ENCODE peak calls at places on chromosome 7, in six cellular contexts. J is T-helper 9 cell, L is HEK293T, T is astrocyte of the spinal cord, G is GM20000, X is cardiac fibroblast. B is an unnamed sample.

GRCh38 chr7:41693150-41693997 is 9.5 kb downstream of the INHBA start:
- DNase-seq in J (no peak), L (no peak), T (no peak), G (no peak), X (peak; percentile 67), B (no peak)

GRCh38 chr7:140996-141395 is 51.4 kb upstream of the FAM20C start:
- DNase-seq in J (no peak), L (no peak), T (no peak), G (no peak), X (no peak), B (no peak)

GRCh38 chr7:42471573-42472174 is 234.7 kb upstream of the GLI3 start:
- DNase-seq in J (no peak), L (no peak), T (no peak), G (no peak), X (no peak), B (no peak)

GRCh38 chr7:2272031-2272430 is 30.0 kb downstream of the NUDT1 start:
- DNase-seq in J (no peak), L (no peak), T (peak; percentile 10), G (no peak), X (no peak), B (no peak)

GRCh38 chr7:70068531-70068930 is 470.3 kb downstream of the AUTS2 start:
- DNase-seq in J (no peak), L (no peak), T (no peak), G (no peak), X (no peak), B (no peak)

GRCh38 chr7:139328375-139328774 is 12.8 kb upstream of the FMC1 start:
- DNase-seq in J (no peak), L (no peak), T (peak; percentile 58), G (no peak), X (peak; percentile 78), B (no peak)

GRCh38 chr7:151046603-151047573 is 1.4 kb upstream of the ASIC3 start:
- DNase-seq in J (no peak), L (no peak), T (peak; percentile 53), G (no peak), X (peak; percentile 83), B (peak; percentile 56)

GRCh38 chr7:92834661-92835139 is 1.7 kb downstream of the CDK6 start:
- DNase-seq in J (no peak), L (peak; percentile 12), T (no peak), G (peak; percentile 45), X (no peak), B (peak; percentile 45)

GRCh38 chr7:39088730-39089129 is 111.0 kb downstream of the POU6F2 start:
- DNase-seq in J (no peak), L (no peak), T (no peak), G (no peak), X (no peak), B (no peak)

GRCh38 chr7:151598045-151598444 is 78.3 kb upstream of the RHEB start:
- DNase-seq in J (no peak), L (no peak), T (peak; percentile 93), G (no peak), X (peak; percentile 70), B (no peak)

GRCh38 chr7:24722386-24723177 is 34.7 kb downstream of the GSDME start:
- DNase-seq in J (no peak), L (peak; percentile 52), T (peak; percentile 52), G (no peak), X (peak; percentile 73), B (peak; percentile 4)

GRCh38 chr7:44283381-44284211 is 41.8 kb downstream of the CAMK2B start:
- DNase-seq in J (no peak), L (no peak), T (no peak), G (no peak), X (no peak), B (no peak)

GRCh38 chr7:55623617-55624016 is 51.3 kb upstream of the VOPP1 start:
- DNase-seq in J (no peak), L (no peak), T (no peak), G (no peak), X (no peak), B (no peak)

GRCh38 chr7:149706398-149706797 is 67.0 kb downstream of the ZNF467 start:
- DNase-seq in J (no peak), L (no peak), T (no peak), G (no peak), X (no peak), B (no peak)

GRCh38 chr7:676246-676971 is 50.1 kb upstream of the DNAAF5 start:
- DNase-seq in J (no peak), L (no peak), T (no peak), G (no peak), X (no peak), B (no peak)

GRCh38 chr7:7257899-7258692 is 75.8 kb downstream of the C1GALT1 start:
- DNase-seq in J (no peak), L (no peak), T (no peak), G (peak; percentile 61), X (no peak), B (no peak)

GRCh38 chr7:50069613-50070012 is 23.4 kb downstream of the ZPBP start:
- DNase-seq in J (no peak), L (no peak), T (peak; percentile 31), G (peak; percentile 32), X (peak; percentile 22), B (no peak)

GRCh38 chr7:12943781-12944180 is 256.3 kb downstream of the ARL4A start:
- DNase-seq in J (no peak), L (no peak), T (no peak), G (no peak), X (no peak), B (no peak)

GRCh38 chr7:73850781-73851207 is 8.5 kb upstream of the METTL27 start:
- DNase-seq in J (no peak), L (no peak), T (peak; percentile 98), G (no peak), X (peak; percentile 97), B (peak; percentile 76)

GRCh38 chr7:73831656-73832579 is 1.1 kb downstream of the CLDN4 start:
- DNase-seq in J (no peak), L (no peak), T (no peak), G (no peak), X (no peak), B (no peak)

GRCh38 chr7:36309301-36309700 is 80.4 kb upstream of the ANLN start:
- DNase-seq in J (no peak), L (no peak), T (no peak), G (no peak), X (no peak), B (no peak)

GRCh38 chr7:69430502-69431145 is 167.7 kb upstream of the AUTS2 start:
- DNase-seq in J (no peak), L (no peak), T (no peak), G (no peak), X (no peak), B (no peak)

GRCh38 chr7:155971180-155971770 is 159.0 kb upstream of the SHH start:
- DNase-seq in J (no peak), L (no peak), T (no peak), G (no peak), X (no peak), B (no peak)

GRCh38 chr7:50197547-50197946 is 104.5 kb upstream of the ZPBP start:
- DNase-seq in J (no peak), L (no peak), T (no peak), G (peak; percentile 28), X (no peak), B (no peak)

GRCh38 chr7:128740996-128741395 is 1.8 kb downstream of the CALU start:
- DNase-seq in J (no peak), L (no peak), T (peak; percentile 46), G (no peak), X (peak; percentile 46), B (peak; percentile 23)

GRCh38 chr7:70836279-70836678 is 295.7 kb upstream of the GALNT17 start:
- DNase-seq in J (no peak), L (no peak), T (no peak), G (no peak), X (no peak), B (no peak)

GRCh38 chr7:23597064-23597907 is at the start of gene CCDC126:
- DNase-seq in J (peak; percentile 75), L (peak; percentile 92), T (peak; percentile 92), G (peak; percentile 92), X (peak; percentile 92), B (peak; percentile 88)

GRCh38 chr7:72080865-72081264 is 331.3 kb downstream of the CALN1 start:
- DNase-seq in J (no peak), L (no peak), T (no peak), G (no peak), X (no peak), B (no peak)

GRCh38 chr7:149285581-149285975 is 23.6 kb downstream of the ZNF783 start:
- DNase-seq in J (no peak), L (peak; percentile 61), T (peak; percentile 13), G (no peak), X (peak; percentile 41), B (peak; percentile 36)

GRCh38 chr7:142196066-142196840 is 61.6 kb downstream of the PRSS58 start:
- DNase-seq in J (no peak), L (no peak), T (peak; percentile 70), G (no peak), X (no peak), B (no peak)

GRCh38 chr7:748446-748845 is 21.4 kb upstream of the PRKAR1B start:
- DNase-seq in J (no peak), L (no peak), T (no peak), G (no peak), X (no peak), B (no peak)